ENCODE peak calls at places on chromosomes 11 and 22, in four cellular contexts. M is tibial artery, T is H9, B is foreskin fibroblast. J is an unnamed sample.

GRCh38 chr11:65500262-65501004 is 1.6 kb downstream of the MALAT1 start:
- DNase-seq in T (no peak), B (peak; percentile 31), M (peak; percentile 35), J (no peak)

GRCh38 chr22:48662476-48663150 is 1165.1 kb downstream of the BRD1 start:
- DNase-seq in B (no peak), M (no peak), T (no peak), J (no peak)

GRCh38 chr11:110491577-110492352 is 62.0 kb downstream of the FDX1 start:
- DNase-seq in T (no peak), M (no peak), B (no peak), J (no peak)

GRCh38 chr11:28529540-28530410 is 421.6 kb downstream of the METTL15 start:
- DNase-seq in B (peak; percentile 47), M (no peak), T (no peak), J (peak; percentile 3)

GRCh38 chr11:62416596-62416995 is 2.2 kb upstream of the SCGB1A1 start:
- DNase-seq in T (no peak), M (no peak), B (no peak), J (no peak)

GRCh38 chr22:42461511-42461910 is 29.3 kb upstream of the NFAM1 start:
- DNase-seq in M (no peak), B (no peak), T (peak; percentile 69), J (no peak)

GRCh38 chr11:77188912-77189491 is 61.0 kb downstream of the MYO7A start:
- DNase-seq in T (peak; percentile 82), B (no peak), M (no peak), J (no peak)

GRCh38 chr22:23850136-23850611 is 7.5 kb upstream of the SLC2A11 start:
- DNase-seq in B (no peak), M (no peak), T (no peak), J (no peak)

GRCh38 chr11:62402226-62402625 is 16.6 kb upstream of the SCGB1A1 start:
- DNase-seq in M (peak; percentile 78), B (no peak), T (no peak), J (no peak)

GRCh38 chr22:21032037-21032842 is at the start of gene SLC7A4:
- DNase-seq in M (no peak), T (no peak), B (no peak), J (no peak)

GRCh38 chr11:2886191-2886894 is 768 bp upstream of the CDKN1C start:
- DNase-seq in M (no peak), B (no peak), T (peak; percentile 73), J (no peak)

GRCh38 chr11:35419713-35420333 is 465 bp upstream of the SLC1A2 start:
- DNase-seq in T (no peak), M (no peak), B (peak; percentile 26), J (no peak)

GRCh38 chr22:17810570-17811116 is 36.4 kb upstream of the BID start:
- DNase-seq in T (no peak), M (no peak), B (no peak), J (no peak)

GRCh38 chr11:18749681-18750319 is 23.8 kb upstream of the IGSF22 start:
- DNase-seq in B (peak; percentile 64), T (peak; percentile 77), M (peak; percentile 48), J (no peak)

GRCh38 chr22:36285545-36285944 is 32.6 kb downstream of the APOL1 start:
- DNase-seq in T (no peak), B (no peak), M (no peak), J (no peak)

GRCh38 chr11:93663021-93663420 is 1.5 kb downstream of the CEP295 start:
- DNase-seq in M (no peak), T (no peak), B (no peak), J (no peak)

GRCh38 chr22:31753005-31753633 is 700 bp upstream of the DEPDC5 start:
- DNase-seq in B (no peak), T (peak; percentile 93), M (peak; percentile 37), J (no peak)

GRCh38 chr11:117292616-117293015 is 1.5 kb downstream of the BACE1-AS start:
- DNase-seq in T (no peak), M (no peak), B (no peak), J (no peak)

GRCh38 chr11:61553373-61554171 is 27.3 kb downstream of the SYT7 start:
- DNase-seq in T (no peak), M (no peak), B (no peak), J (no peak)

GRCh38 chr22:27673839-27674238 is 127.7 kb downstream of the MN1 start:
- DNase-seq in M (no peak), B (no peak), T (no peak), J (no peak)

GRCh38 chr22:24696551-24697001 is 77.9 kb downstream of the PIWIL3 start:
- DNase-seq in M (no peak), B (no peak), T (no peak), J (no peak)

GRCh38 chr11:3049430-3050243 is 7.6 kb downstream of the CARS1 start:
- DNase-seq in M (peak; percentile 83), T (no peak), B (peak; percentile 97), J (no peak)

GRCh38 chr11:75325713-75326438 is 25.6 kb downstream of the ARRB1 start:
- DNase-seq in T (no peak), B (peak; percentile 86), M (peak; percentile 75), J (no peak)

GRCh38 chr11:79973701-79974626 is 533.1 kb upstream of the TENM4 start:
- DNase-seq in B (no peak), T (peak; percentile 60), M (no peak), J (no peak)

GRCh38 chr11:13883589-13883988 is 78.9 kb upstream of the SPON1 start:
- DNase-seq in T (no peak), B (no peak), M (no peak), J (no peak)

GRCh38 chr11:78149646-78150045 is 10.2 kb upstream of the ALG8 start:
- DNase-seq in T (no peak), M (peak; percentile 65), B (peak; percentile 77), J (no peak)

GRCh38 chr22:27212617-27213177 is 555.3 kb downstream of the MIAT start:
- DNase-seq in B (peak; percentile 81), M (peak; percentile 95), T (no peak), J (no peak)

GRCh38 chr11:68137833-68138232 is 16.6 kb upstream of the CHKA start:
- DNase-seq in M (no peak), T (no peak), B (no peak), J (no peak)

GRCh38 chr11:83118814-83119213 is 38.1 kb upstream of the PCF11 start:
- DNase-seq in T (no peak), B (no peak), M (no peak), J (no peak)

GRCh38 chr22:27718186-27719032 is 83.1 kb downstream of the MN1 start:
- DNase-seq in T (peak; percentile 42), B (peak; percentile 93), M (peak; percentile 77), J (no peak)

GRCh38 chr11:122197055-122197987 is 81.3 kb upstream of the BLID start:
- DNase-seq in B (peak; percentile 99), T (no peak), M (peak; percentile 83), J (no peak)